ENCODE peak calls at places on chromosomes 2 and 18, in four cellular contexts. P is K562, J is A549, R is GM12878. S is an unnamed sample.

GRCh38 chr18:67845035-67845434 is 328.5 kb upstream of the DSEL start:
- DNase-seq in R (no peak), P (no peak), J (no peak), S (no peak)

GRCh38 chr2:23677836-23678235 is 249.1 kb downstream of the ATAD2B start:
- DNase-seq in R (no peak), J (no peak), P (no peak), S (no peak)

GRCh38 chr2:159497256-159497655 is 119.1 kb downstream of the BAZ2B start:
- DNase-seq in P (peak), J (peak), R (no peak), S (peak)

GRCh38 chr2:217941339-217941738 is 61.5 kb downstream of the TNS1 start:
- DNase-seq in R (no peak), P (no peak), J (no peak), S (no peak)

GRCh38 chr2:133966720-133967304 is 287.1 kb upstream of the MGAT5 start:
- DNase-seq in P (no peak), R (no peak), J (no peak), S (no peak)

GRCh38 chr18:49041677-49042570 is 91.2 kb upstream of the SMAD7 start:
- DNase-seq in J (peak), R (no peak), P (peak), S (peak)

GRCh38 chr2:177147093-177147694 is 65.4 kb upstream of the HNRNPA3 start:
- DNase-seq in P (peak), J (peak), R (peak), S (peak)

GRCh38 chr2:104858325-104858978 is 4.5 kb downstream of the POU3F3 start:
- DNase-seq in J (no peak), R (no peak), P (no peak), S (no peak)

GRCh38 chr2:132038179-132038882 is 123.4 kb downstream of the ANKRD30BL start:
- DNase-seq in R (no peak), J (no peak), P (peak), S (no peak)

GRCh38 chr18:37294951-37295350 is 270.6 kb downstream of the CELF4 start:
- DNase-seq in J (peak), R (no peak), P (peak), S (peak)

GRCh38 chr2:239929504-239929903 is 95.6 kb downstream of the NDUFA10 start:
- DNase-seq in P (no peak), R (no peak), J (no peak), S (no peak)

GRCh38 chr2:176169711-176170110 is 12.6 kb downstream of the HOXD3 start:
- DNase-seq in R (no peak), J (no peak), P (no peak), S (no peak)

GRCh38 chr2:16219292-16219975 is 279.1 kb downstream of the MYCN start:
- DNase-seq in R (no peak), J (no peak), P (no peak), S (no peak)

GRCh38 chr2:234273887-234274584 is 222.8 kb downstream of the ARL4C start:
- DNase-seq in R (no peak), P (no peak), J (no peak), S (no peak)

GRCh38 chr18:63152791-63153190 is 166.8 kb downstream of the BCL2 start:
- DNase-seq in P (no peak), R (no peak), J (no peak), S (no peak)

GRCh38 chr2:160306985-160307384 is 106.9 kb upstream of the ITGB6 start:
- DNase-seq in P (no peak), R (no peak), J (no peak), S (no peak)

GRCh38 chr2:44941551-44942234 is at the start of gene SIX3:
- DNase-seq in P (no peak), R (no peak), J (peak), S (no peak)

GRCh38 chr2:39657538-39657937 is 8.2 kb upstream of the TMEM178A start:
- DNase-seq in P (no peak), J (no peak), R (no peak), S (no peak)

GRCh38 chr2:186980787-186981550 is 132.0 kb upstream of the ZSWIM2 start:
- DNase-seq in P (no peak), R (no peak), J (no peak), S (no peak)

GRCh38 chr18:49022311-49023280 is 71.8 kb upstream of the SMAD7 start:
- DNase-seq in J (no peak), P (no peak), R (no peak), S (no peak)

GRCh38 chr2:45261746-45262145 is 252.5 kb upstream of the SIX2 start:
- DNase-seq in J (no peak), P (no peak), R (no peak), S (no peak)

GRCh38 chr18:78980777-78981651 is 1.4 kb downstream of the SALL3 start:
- DNase-seq in J (no peak), P (no peak), R (no peak), S (no peak)

GRCh38 chr18:36704656-36705055 is 124.1 kb downstream of the TPGS2 start:
- DNase-seq in P (no peak), J (no peak), R (no peak), S (no peak)

GRCh38 chr18:23612434-23613090 is 26.3 kb upstream of the NPC1 start:
- DNase-seq in P (no peak), J (no peak), R (peak), S (no peak)

GRCh38 chr2:61356261-61356957 is 114.5 kb downstream of the USP34 start:
- DNase-seq in P (no peak), R (no peak), J (no peak), S (peak)

GRCh38 chr2:239398536-239398935 is 2.3 kb downstream of the HDAC4 start:
- DNase-seq in P (no peak), R (no peak), J (no peak), S (no peak)

GRCh38 chr2:61690078-61690477 is 151.9 kb upstream of the XPO1 start:
- DNase-seq in P (no peak), R (no peak), J (no peak), S (no peak)

GRCh38 chr2:209322041-209322440 is 101.8 kb upstream of the MAP2 start:
- DNase-seq in J (no peak), P (no peak), R (no peak), S (no peak)

GRCh38 chr2:236348279-236348678 is 84.1 kb upstream of the ASB18 start:
- DNase-seq in R (no peak), P (no peak), J (no peak), S (no peak)

DNA sequence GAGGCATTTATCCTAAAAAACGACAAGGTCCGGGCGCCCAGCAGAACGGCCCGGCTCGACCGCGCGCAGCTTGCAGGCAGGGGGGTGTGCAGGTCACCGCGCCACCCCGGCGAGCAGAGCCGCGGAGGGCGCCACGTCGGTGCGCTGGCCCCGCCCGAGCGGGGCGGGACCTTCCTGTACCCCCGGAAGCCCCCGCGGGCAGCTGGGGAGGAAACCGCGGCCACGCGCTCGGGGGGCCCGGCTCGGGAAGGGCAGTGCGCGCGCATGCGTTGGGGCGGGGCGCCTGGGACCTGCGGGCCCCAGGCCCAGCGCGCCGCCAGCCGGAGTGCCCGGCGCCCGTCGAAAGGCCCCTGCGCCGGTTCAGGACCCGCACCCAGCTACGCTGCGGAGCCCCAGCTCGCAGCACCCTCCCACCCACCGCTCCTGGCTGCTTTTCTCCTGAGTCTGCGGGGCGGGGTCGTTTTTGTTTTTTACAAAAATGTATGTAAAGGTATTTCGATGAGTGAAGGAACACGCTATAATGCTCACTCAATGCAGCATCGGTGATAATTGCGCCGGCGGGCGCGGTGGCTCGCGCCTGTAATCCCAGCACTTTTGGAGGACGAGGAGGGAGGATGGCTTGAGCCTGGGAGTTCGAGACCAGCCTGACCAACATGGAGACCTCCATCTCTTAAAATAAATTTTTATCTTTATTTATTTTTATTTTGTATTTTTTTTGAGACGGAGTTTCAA is 47.7 kb upstream of the POMC start:
- DNase-seq in P (no peak), R (no peak), J (peak), S (no peak)
- TF ChIP-seq POLR2AphosphoS2 in P (no peak), R (no peak), J (no peak), S (no peak)

GRCh38 chr2:151200844-151201243 is 60.8 kb downstream of the RBM43 start:
- DNase-seq in P (no peak), R (no peak), J (no peak), S (no peak)
- TF ChIP-seq POLR2AphosphoS2 in P (no peak), R (no peak), J (no peak), S (no peak)

GRCh38 chr18:3791258-3791657 is 341.3 kb downstream of the TGIF1 start:
- DNase-seq in P (no peak), R (no peak), J (no peak), S (no peak)

GRCh38 chr18:3789525-3789924 is 339.6 kb downstream of the TGIF1 start:
- DNase-seq in R (no peak), P (no peak), J (no peak), S (no peak)

GRCh38 chr18:3793545-3793944 is 343.6 kb downstream of the TGIF1 start:
- DNase-seq in R (no peak), J (no peak), P (no peak), S (no peak)

GRCh38 chr18:3792711-3793110 is 342.7 kb downstream of the TGIF1 start:
- DNase-seq in R (no peak), J (no peak), P (no peak), S (no peak)

GRCh38 chr18:3790702-3791101 is 340.7 kb downstream of the TGIF1 start:
- DNase-seq in P (peak), J (no peak), R (peak), S (no peak)
- TF ChIP-seq POLR2AphosphoS2 in P (no peak), J (no peak), R (no peak), S (no peak)

GRCh38 chr18:58862851-58863538 is 1.7 kb upstream of the ZNF532 start:
- DNase-seq in P (no peak), R (no peak), J (peak), S (no peak)
- TF ChIP-seq POLR2AphosphoS2 in P (no peak), R (no peak), J (no peak), S (no peak)

DNA sequence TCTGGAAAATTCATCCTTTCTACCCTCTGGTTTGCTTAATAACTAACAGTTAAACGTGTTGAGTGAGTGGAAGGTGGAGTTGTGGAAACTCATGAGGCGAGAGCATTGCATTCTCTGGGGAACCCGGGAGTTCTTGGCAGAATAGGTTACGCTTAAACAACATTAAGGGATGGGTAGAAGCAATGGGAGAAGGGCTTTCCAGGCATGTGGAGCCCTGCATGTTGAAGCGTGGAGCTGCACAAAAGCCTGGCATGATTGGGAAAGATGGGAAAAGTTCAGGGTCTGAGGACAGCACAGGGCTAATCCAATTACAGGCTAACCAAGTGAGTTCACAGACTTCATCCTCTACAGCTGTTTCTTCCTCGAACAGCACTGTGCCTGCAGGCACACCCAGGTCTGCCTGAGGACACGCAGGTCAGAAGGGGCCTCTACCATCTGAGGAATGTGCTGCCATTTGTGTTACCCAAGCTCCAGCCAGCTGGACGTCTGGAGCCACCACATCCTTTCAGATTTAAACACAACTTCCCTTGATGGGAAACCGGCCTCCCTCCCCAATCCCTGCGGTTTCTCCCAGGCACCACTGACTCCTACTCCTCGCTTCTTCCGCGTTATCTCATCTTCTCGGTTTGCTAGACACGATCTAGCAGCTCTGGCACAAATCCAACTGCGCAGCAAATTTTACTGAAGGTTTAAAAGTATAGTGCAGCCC is 164.2 kb downstream of the ANTXR1 start:
- DNase-seq in J (peak), R (no peak), P (peak), S (peak)
- TF ChIP-seq POLR2AphosphoS2 in J (no peak), R (no peak), P (no peak), S (no peak)

GRCh38 chr2:207182916-207183315 is 17.2 kb upstream of the KLF7 start:
- DNase-seq in R (no peak), P (no peak), J (no peak), S (no peak)

GRCh38 chr2:207184348-207184747 is 18.6 kb upstream of the KLF7 start:
- DNase-seq in P (no peak), J (no peak), R (no peak), S (no peak)

GRCh38 chr2:207183506-207183905 is 17.8 kb upstream of the KLF7 start:
- DNase-seq in J (no peak), R (no peak), P (no peak), S (no peak)

GRCh38 chr2:207184768-207185167 is 19.0 kb upstream of the KLF7 start:
- DNase-seq in R (no peak), P (no peak), J (no peak), S (no peak)

DNA sequence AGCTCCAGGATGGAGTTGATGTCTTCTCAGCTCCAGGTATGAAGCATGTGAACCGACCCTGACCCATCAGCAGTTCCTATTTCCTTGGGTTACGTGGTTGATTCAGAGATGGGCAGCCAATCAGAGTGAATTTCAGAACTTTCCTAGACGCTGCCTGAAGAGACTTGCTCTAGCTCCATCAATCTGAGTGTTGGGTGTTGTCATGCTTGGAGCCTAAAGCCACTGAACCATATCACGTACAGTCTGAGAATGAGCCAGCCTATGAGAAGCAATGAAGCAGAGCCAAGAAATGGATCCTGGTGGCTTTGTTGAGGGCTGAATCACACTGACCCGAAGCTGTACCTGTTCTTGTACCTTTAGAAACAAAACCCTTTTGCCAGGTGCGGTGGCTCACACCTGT is 19.6 kb upstream of the KLF7 start:
- DNase-seq in J (no peak), P (no peak), R (no peak), S (no peak)
- TF ChIP-seq POLR2AphosphoS2 in J (no peak), P (no peak), R (no peak), S (no peak)

GRCh38 chr2:66587216-66587615 is 152.3 kb downstream of the MEIS1 start:
- DNase-seq in J (peak), R (no peak), P (peak), S (peak)
- TF ChIP-seq POLR2AphosphoS2 in J (no peak), R (no peak), P (no peak), S (no peak)